ENCODE peak calls at places on chromosomes 16 and 17, in six cellular contexts. M is activated CD8-positive, alpha-beta T cell treated with anti-CD3 and anti-CD28 coated beads, Interleukin-2, amount 10 ng/mL, durations not matched to agents 7 days and 5 days; I is colonic mucosa; Q is head of caudate nucleus; T is activated CD4-positive, alpha-beta T cell treated with anti-CD3 and anti-CD28 coated beads, Interleukin-2, amount 50 U/mL, for 1 hour; G is NCI-H2171 treated with DMSO at 0.1 percent for 48 hours. Y is an unnamed sample.

GRCh38 chr17:61849674-61850073 is 13.7 kb downstream of the BRIP1 start:
- DNase-seq in T (no peak), I (no peak), G (no peak), M (no peak), Q (no peak), Y (no peak)

GRCh38 chr17:72212041-72212440 is 91.2 kb downstream of the SOX9 start:
- DNase-seq in Q (no peak), M (no peak), T (no peak), G (no peak), I (no peak), Y (no peak)

GRCh38 chr16:89565256-89565505 is 4.7 kb downstream of the RPL13 start:
- DNase-seq in G (no peak), M (no peak), T (no peak), Q (no peak), I (peak), Y (peak)

GRCh38 chr16:78684655-78685400 is 585.4 kb downstream of the WWOX start:
- DNase-seq in T (no peak), G (no peak), Q (no peak), M (no peak), I (no peak), Y (no peak)

GRCh38 chr17:67441052-67441738 is 64.1 kb downstream of the PITPNC1 start:
- DNase-seq in G (no peak), M (peak), I (peak), T (peak), Q (no peak), Y (no peak)

GRCh38 chr17:2962729-2963128 is 100.7 kb downstream of the OR1D5 start:
- DNase-seq in T (no peak), I (no peak), Q (no peak), M (no peak), G (no peak), Y (no peak)

GRCh38 chr17:65975878-65976277 is 216.1 kb downstream of the CEP112 start:
- DNase-seq in G (no peak), I (no peak), M (no peak), Q (no peak), T (no peak), Y (no peak)

GRCh38 chr17:76252040-76252954 is 12.0 kb upstream of the RNF157 start:
- DNase-seq in Q (no peak), M (peak), I (no peak), G (no peak), T (no peak), Y (no peak)

GRCh38 chr16:64159986-64160385 is 961.9 kb downstream of the CDH11 start:
- DNase-seq in T (no peak), I (no peak), Q (no peak), G (no peak), M (no peak), Y (no peak)

GRCh38 chr17:65547253-65547670 is 14.2 kb downstream of the AXIN2 start:
- DNase-seq in Q (no peak), M (no peak), T (no peak), G (no peak), I (peak), Y (no peak)

GRCh38 chr17:77391668-77392375 is 251.1 kb downstream of the SEC14L1 start:
- DNase-seq in M (peak), T (no peak), Q (no peak), G (no peak), I (peak), Y (peak)

GRCh38 chr17:46193246-46193625 is at the start of gene KANSL1:
- DNase-seq in M (peak), T (peak), G (peak), Q (peak), I (peak), Y (peak)

GRCh38 chr16:78809535-78809934 is 710.1 kb downstream of the WWOX start:
- DNase-seq in I (no peak), Q (no peak), G (no peak), M (no peak), T (no peak), Y (no peak)

GRCh38 chr16:50815382-50815781 is 73.5 kb downstream of the CYLD start:
- DNase-seq in Q (no peak), I (peak), T (no peak), M (peak), G (no peak), Y (no peak)

GRCh38 chr17:80812362-80813088 is 179.1 kb upstream of the CHMP6 start:
- DNase-seq in G (no peak), I (no peak), M (no peak), Q (no peak), T (no peak), Y (no peak)

GRCh38 chr17:51397361-51398127 is 137.2 kb downstream of the UTP18 start:
- DNase-seq in M (no peak), I (no peak), T (no peak), G (no peak), Q (no peak), Y (no peak)

GRCh38 chr16:73058616-73059409 is 10.9 kb upstream of the ZFHX3 start:
- DNase-seq in M (no peak), T (no peak), Q (peak), G (peak), I (no peak), Y (no peak)

GRCh38 chr17:58337126-58337599 is 8.6 kb upstream of the TSPOAP1 start:
- DNase-seq in G (no peak), I (no peak), T (peak), M (peak), Q (no peak), Y (no peak)

GRCh38 chr16:8677481-8677880 is 3.1 kb downstream of the ABAT start:
- DNase-seq in M (no peak), T (no peak), I (no peak), Q (no peak), G (no peak), Y (no peak)

Y was measured in G401.